ENCODE peak calls at places on chromosomes 2 and 18, in seven cellular contexts. L is spleen, N is transverse colon, D is cardiac muscle cell, K is heart right ventricle, Q is astrocyte, J is left ventricle myocardium inferior. F is an unnamed sample. For H3K36me3, the result is how much of the 10 kb centered on the place peaks cover.

GRCh38 chr2:45469314-45470099 is 141.6 kb downstream of the SRBD1 start:
- DNase-seq in L (no peak), N (no peak), K (no peak), D (peak), Q (no peak), J (no peak), F (no peak)

GRCh38 chr2:240462704-240463273 is 27.3 kb downstream of the GPC1 start:
- DNase-seq in L (peak), D (no peak), Q (no peak), N (peak), K (peak), J (no peak), F (no peak)

GRCh38 chr2:114550895-114551793 is 108.7 kb downstream of the DPP10 start:
- DNase-seq in Q (peak), N (peak), K (peak), D (peak), L (no peak), J (no peak), F (peak)

GRCh38 chr2:144396318-144396717 is 123.6 kb downstream of the ZEB2 start:
- DNase-seq in J (no peak), D (no peak), L (no peak), Q (no peak), K (no peak), N (no peak), F (no peak)

GRCh38 chr2:109376115-109376514 is 237.7 kb downstream of the SEPTIN10 start:
- DNase-seq in K (no peak), N (peak), J (no peak), L (peak), D (no peak), Q (peak), F (no peak)

GRCh38 chr2:98902209-98903063 is 33.6 kb downstream of the CRACDL start:
- DNase-seq in N (no peak), Q (no peak), K (no peak), D (no peak), L (no peak), J (no peak), F (no peak)

GRCh38 chr2:8678731-8679566 is 2.9 kb upstream of the ID2 start:
- DNase-seq in K (peak), D (peak), N (peak), L (peak), Q (peak), J (peak), F (peak)

GRCh38 chr2:208025814-208026184 is 472 bp upstream of the PLEKHM3 start:
- DNase-seq in K (no peak), D (no peak), L (peak), N (no peak), Q (no peak), J (no peak), F (no peak)

GRCh38 chr2:106745468-106745867 is 140.5 kb downstream of the ST6GAL2 start:
- DNase-seq in D (peak), K (peak), J (no peak), Q (no peak), L (no peak), N (no peak), F (no peak)

GRCh38 chr2:157470321-157470720 is 26.4 kb upstream of the CYTIP start:
- DNase-seq in D (no peak), N (no peak), L (no peak), J (no peak), K (no peak), Q (no peak), F (no peak)

GRCh38 chr2:136386046-136386445 is 268.1 kb upstream of the CXCR4 start:
- DNase-seq in D (no peak), K (no peak), Q (peak), L (no peak), N (no peak), J (no peak), F (no peak)

GRCh38 chr2:144515694-144516416 is 4.1 kb downstream of the ZEB2 start:
- DNase-seq in N (peak), J (peak), K (peak), Q (peak), L (peak), D (peak), F (no peak)

GRCh38 chr2:71481111-71481510 is 27.8 kb downstream of the DYSF start:
- DNase-seq in D (no peak), J (no peak), Q (no peak), N (no peak), L (peak), K (no peak), F (no peak)

GRCh38 chr2:226869371-226869770 is 33.5 kb downstream of the RHBDD1 start:
- DNase-seq in K (no peak), J (no peak), Q (no peak), L (no peak), D (peak), N (no peak), F (no peak)

GRCh38 chr2:11514904-11515303 is 18.9 kb upstream of the GREB1 start:
- DNase-seq in L (no peak), Q (no peak), N (no peak), K (no peak), D (no peak), J (no peak), F (no peak)

GRCh38 chr2:230011617-230012016 is 57.1 kb downstream of the SLC16A14 start:
- DNase-seq in D (no peak), Q (peak), L (no peak), J (no peak), K (no peak), N (no peak), F (no peak)

GRCh38 chr2:144524190-144524957 is 4.5 kb upstream of the ZEB2 start:
- DNase-seq in L (peak), D (peak), Q (no peak), N (peak), J (peak), K (peak), F (no peak)

GRCh38 chr2:133344864-133345263 is 223.4 kb downstream of the NCKAP5 start:
- DNase-seq in K (no peak), N (no peak), J (no peak), Q (no peak), L (no peak), D (no peak), F (no peak)

GRCh38 chr2:100647709-100648108 is 84.9 kb downstream of the PDCL3 start:
- DNase-seq in N (no peak), Q (no peak), J (no peak), D (no peak), L (no peak), K (no peak), F (no peak)

GRCh38 chr18:30451976-30452375 is 590.6 kb downstream of the DSC3 start:
- DNase-seq in L (no peak), Q (peak), J (no peak), K (no peak), D (no peak), N (no peak), F (no peak)

GRCh38 chr2:33275689-33276444 is 200.6 kb upstream of the RASGRP3 start:
- DNase-seq in K (peak), N (no peak), L (no peak), J (peak), D (peak), Q (peak), F (peak)

GRCh38 chr2:173390036-173390435 is 35.4 kb downstream of the CDCA7 start:
- DNase-seq in J (no peak), D (no peak), Q (no peak), N (no peak), K (no peak), L (no peak), F (no peak)

GRCh38 chr2:176140520-176141317 is 10.6 kb upstream of the HOXD4 start:
- DNase-seq in K (peak), Q (no peak), J (peak), N (peak), D (peak), L (peak), F (no peak)

GRCh38 chr2:111653913-111654312 is 230.1 kb downstream of the ANAPC1 start:
- DNase-seq in N (no peak), Q (no peak), J (no peak), K (no peak), L (no peak), D (no peak), F (no peak)

GRCh38 chr2:208515099-208515498 is 108.5 kb downstream of the PTH2R start:
- DNase-seq in D (no peak), N (no peak), L (no peak), Q (no peak), K (no peak), J (no peak), F (no peak)

GRCh38 chr2:101698419-101699190 is 1.1 kb downstream of the MAP4K4 start:
- DNase-seq in N (no peak), Q (peak), D (peak), L (no peak), J (no peak), K (no peak), F (no peak)
- TF ChIP-seq CTCF in N (no peak), Q (no peak), D (no peak), L (no peak), J (no peak), K (no peak), F (no peak)

GRCh38 chr2:164840458-164840929 is 1.1 kb downstream of the COBLL1 start:
- DNase-seq in K (peak), Q (no peak), N (peak), D (no peak), J (peak), L (peak), F (no peak)

GRCh38 chr2:164843346-164843841 is 1.8 kb upstream of the COBLL1 start:
- DNase-seq in J (no peak), D (no peak), Q (no peak), K (no peak), N (no peak), L (no peak), F (no peak)

GRCh38 chr2:164840930-164841718 is 499 bp downstream of the COBLL1 start:
- DNase-seq in K (peak), J (peak), Q (peak), D (peak), L (peak), N (peak), F (no peak)

GRCh38 chr2:164841719-164842623 is at the start of gene COBLL1:
- DNase-seq in J (peak), L (peak), N (peak), K (peak), D (peak), Q (peak), F (no peak)

DNA sequence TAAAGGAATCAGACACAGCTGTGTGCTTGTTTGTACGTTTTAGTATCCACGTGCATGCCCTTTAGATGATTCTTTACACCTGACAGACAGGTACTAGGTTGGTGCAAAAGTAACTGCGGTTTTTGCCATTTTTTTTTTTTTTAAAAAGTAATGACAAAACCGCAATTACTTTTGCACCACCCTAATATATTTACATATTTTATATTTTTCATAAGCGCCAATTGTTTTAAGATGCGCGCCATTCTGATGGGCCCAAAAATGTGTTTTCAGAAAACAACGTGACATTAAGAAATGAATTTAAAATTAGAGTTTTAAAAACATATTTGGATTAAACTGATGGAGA is 972 bp upstream of the COBLL1 start:
- DNase-seq in L (no peak), Q (no peak), J (no peak), N (no peak), K (no peak), D (no peak), F (no peak)
- H3K4me3 ChIP-seq in L (peak), Q (peak), J (peak), N (no peak), K (peak), D (peak), F (peak)

GRCh38 chr2:117979911-117980341 is 33.9 kb downstream of the CCDC93 start:
- DNase-seq in J (no peak), N (no peak), L (no peak), D (peak), Q (no peak), K (no peak), F (no peak)
- H3K36me3 ChIP-seq in J (half or more), N (under half), L (under half), D (under half), Q (under half), K (under half), F (under half)

DNA sequence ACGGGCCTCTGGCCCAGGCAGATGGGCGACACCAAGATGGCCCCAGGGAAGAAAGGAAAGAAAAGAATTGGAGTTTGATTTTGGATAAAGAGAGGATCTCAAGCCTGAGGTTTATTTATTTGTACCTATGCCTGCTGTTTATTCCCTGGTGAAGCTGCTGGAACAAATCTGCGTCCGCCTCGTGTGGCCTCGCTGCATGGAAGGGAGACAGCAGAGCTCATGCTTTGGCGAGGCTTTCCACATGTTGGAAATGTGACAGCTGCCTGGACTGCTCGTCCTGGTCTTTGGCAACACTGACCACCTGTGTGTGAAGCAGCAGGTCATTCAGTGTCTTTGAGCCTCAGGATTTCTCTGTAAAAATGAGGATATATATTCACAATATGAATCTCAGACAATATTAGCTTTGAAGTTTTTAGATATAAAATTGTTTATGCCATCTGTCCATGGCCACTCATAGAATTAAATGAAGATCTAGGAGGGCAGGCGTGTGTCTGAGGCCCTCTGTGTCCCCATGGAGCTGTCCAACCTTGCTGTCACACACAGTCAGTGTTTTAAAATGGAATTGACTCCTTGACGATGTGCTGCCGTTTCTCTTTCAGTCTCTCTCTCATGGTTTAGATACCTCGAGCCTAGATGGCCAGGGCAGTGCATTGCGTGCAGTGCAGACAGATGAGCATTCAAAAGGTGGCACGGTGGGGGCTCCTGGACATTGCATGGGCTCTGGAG is 94.3 kb downstream of the SOCS6 start:
- DNase-seq in D (no peak), N (no peak), Q (no peak), L (no peak), J (no peak), K (no peak), F (no peak)
- TF ChIP-seq CTCF in D (no peak), N (no peak), Q (no peak), L (no peak), J (no peak), K (no peak), F (no peak)

DNA sequence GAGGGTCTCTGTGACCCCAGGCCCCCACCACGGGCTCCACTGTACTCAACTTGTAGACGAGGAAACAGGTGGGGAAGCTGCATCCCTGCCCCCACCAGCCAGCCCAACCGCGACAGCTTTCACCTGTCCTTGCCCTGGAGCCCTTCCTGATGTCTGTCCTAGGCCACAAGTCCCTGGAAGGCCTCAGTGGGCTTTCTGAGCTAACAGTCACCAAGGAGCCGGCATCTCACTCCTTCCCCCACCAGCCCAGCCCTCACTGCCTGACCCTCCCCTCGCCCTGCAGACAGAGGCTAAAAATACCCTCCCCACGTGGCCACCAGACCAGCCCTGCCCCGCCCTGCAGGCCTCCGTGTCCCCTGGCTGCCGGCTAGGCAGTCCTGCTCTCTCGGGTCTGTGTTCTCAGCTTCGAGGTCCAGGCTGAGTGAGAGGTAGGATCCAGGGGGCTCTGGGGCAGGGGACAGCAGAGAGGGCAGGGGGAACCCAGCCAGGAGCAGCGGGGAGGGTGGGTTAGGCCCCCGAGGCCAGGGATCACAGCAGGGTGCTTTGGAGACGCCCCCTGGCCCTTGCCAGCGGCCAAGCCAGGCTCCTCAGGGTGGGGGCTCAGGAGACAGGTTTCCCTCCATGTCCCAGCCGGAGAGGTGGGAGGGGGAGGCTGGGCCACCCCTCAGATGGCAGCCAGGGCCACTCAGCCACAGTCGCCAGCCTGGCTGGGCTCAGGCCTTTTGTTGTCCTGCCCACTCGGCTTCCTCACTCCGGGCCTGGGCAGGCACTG is at the start of gene KLHL30:
- DNase-seq in N (no peak), Q (no peak), K (peak), L (no peak), D (no peak), J (peak), F (no peak)
- H3K4me3 ChIP-seq in N (no peak), Q (no peak), K (peak), L (no peak), D (peak), J (peak), F (no peak)

GRCh38 chr2:84429328-84429727 is 29.8 kb downstream of the SUCLG1 start:
- DNase-seq in D (no peak), L (no peak), K (no peak), N (no peak), J (no peak), Q (no peak), F (no peak)

GRCh38 chr2:84424152-84424551 is 34.9 kb downstream of the SUCLG1 start:
- DNase-seq in K (no peak), Q (no peak), L (no peak), D (peak), N (no peak), J (no peak), F (no peak)

GRCh38 chr2:84421791-84422190 is 37.3 kb downstream of the SUCLG1 start:
- DNase-seq in D (no peak), N (no peak), L (no peak), K (no peak), Q (no peak), J (no peak), F (no peak)

DNA sequence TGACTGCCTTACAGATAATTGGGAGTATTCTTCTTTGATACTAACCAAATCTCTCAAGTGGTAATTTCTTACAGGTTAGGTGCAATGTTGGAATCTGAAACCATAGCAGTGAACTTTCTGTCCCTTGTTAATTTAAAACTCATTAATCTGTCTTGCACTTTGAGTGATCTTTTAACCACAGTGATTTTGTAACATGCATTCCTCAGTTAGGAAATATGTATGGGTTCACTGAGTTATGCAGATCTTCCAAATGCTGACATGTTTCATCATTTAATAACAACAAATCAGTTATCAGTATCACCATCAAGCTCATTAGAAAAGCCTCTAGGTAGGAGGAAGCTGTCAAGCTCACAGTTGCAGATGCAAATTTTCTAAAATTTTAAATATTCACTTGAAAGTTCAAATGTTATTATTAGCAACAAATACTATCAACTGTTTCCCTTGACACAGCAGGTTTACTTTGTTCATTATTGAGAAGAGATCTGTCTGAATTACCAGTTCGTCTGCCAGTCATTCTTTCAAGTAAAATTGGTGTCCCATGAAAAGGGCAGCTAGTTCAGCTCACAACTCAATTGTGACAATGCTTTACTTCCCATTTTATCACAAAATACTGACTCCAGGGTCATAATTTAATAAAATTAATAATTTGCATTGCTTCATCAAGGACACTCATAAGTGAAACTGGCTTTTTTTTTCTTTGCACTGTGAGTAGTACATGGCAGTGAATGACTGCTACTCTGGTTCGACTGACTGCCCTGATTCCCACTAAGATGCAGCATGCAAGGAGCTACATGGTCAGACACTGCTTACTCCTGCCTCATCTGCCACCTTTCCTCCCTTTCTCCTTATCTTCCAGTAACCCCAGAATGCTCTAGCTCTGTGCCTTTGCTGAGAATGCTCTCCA is 31.6 kb downstream of the SUCLG1 start:
- DNase-seq in Q (peak), K (no peak), D (peak), J (no peak), N (no peak), L (no peak), F (no peak)
- H3K36me3 ChIP-seq in Q (under half), K (under half), D (half or more), J (half or more), N (under half), L (half or more), F (under half)

DNA sequence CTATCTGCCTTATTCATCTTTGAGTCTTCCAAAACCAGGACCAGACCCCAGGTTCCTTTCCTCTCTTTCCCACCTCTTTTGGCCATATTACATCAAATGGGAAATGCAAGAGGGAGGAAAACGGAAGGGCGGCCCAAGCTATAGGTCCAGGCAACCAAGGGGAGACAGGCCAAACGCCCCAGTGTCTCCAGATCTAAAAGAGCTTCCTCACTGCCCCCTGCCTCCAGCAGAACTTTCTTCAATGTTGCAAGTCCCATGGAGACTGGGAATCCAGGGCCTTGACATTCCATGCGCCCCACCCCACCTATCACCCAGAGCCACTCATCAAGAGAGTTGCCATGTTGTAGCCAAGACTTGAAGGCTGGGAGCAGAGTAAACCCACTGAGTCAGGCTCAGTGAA is 15.4 kb downstream of the TNS1 start:
- DNase-seq in D (no peak), Q (no peak), J (no peak), L (no peak), N (no peak), K (no peak), F (no peak)
- TF ChIP-seq CTCF in D (no peak), Q (no peak), J (no peak), L (no peak), N (no peak), K (no peak), F (no peak)

F was measured in kidney epithelial cell.